ENCODE peak calls at places on chromosomes 2 and 18, in seven cellular contexts. One of them, this sample, is unnamed.

GRCh38 chr2:240195316-240195861 is 54.9 kb upstream of the OTOS start:
- DNase-seq in ELR: no peak
- DNase-seq in activated CD4-positive, alpha-beta T cell treated with anti-CD3 and anti-CD28 coated beads for 48 hours: no peak
- DNase-seq in right lobe of liver: peak
- DNase-seq in AG04449: no peak
- DNase-seq in HL-60: no peak
- DNase-seq in activated gamma-delta T cell treated with Interleukin-2 at 50 U/mL for 16 hours: no peak
- DNase-seq in this sample: no peak

GRCh38 chr2:120105360-120105759 is 92.5 kb downstream of the EPB41L5 start:
- DNase-seq in AG04449: no peak
- DNase-seq in HL-60: no peak
- DNase-seq in activated gamma-delta T cell treated with Interleukin-2 at 50 U/mL for 16 hours: no peak
- DNase-seq in activated CD4-positive, alpha-beta T cell treated with anti-CD3 and anti-CD28 coated beads for 48 hours: no peak
- DNase-seq in ELR: peak
- DNase-seq in right lobe of liver: no peak
- DNase-seq in this sample: no peak

GRCh38 chr2:170503971-170504819 is 210.9 kb upstream of the SP5 start:
- DNase-seq in activated CD4-positive, alpha-beta T cell treated with anti-CD3 and anti-CD28 coated beads for 48 hours: no peak
- DNase-seq in AG04449: no peak
- DNase-seq in ELR: no peak
- DNase-seq in HL-60: no peak
- DNase-seq in activated gamma-delta T cell treated with Interleukin-2 at 50 U/mL for 16 hours: no peak
- DNase-seq in right lobe of liver: no peak
- DNase-seq in this sample: no peak

GRCh38 chr2:75010571-75010970 is 52.1 kb downstream of the POLE4 start:
- DNase-seq in activated gamma-delta T cell treated with Interleukin-2 at 50 U/mL for 16 hours: no peak
- DNase-seq in HL-60: no peak
- DNase-seq in AG04449: no peak
- DNase-seq in activated CD4-positive, alpha-beta T cell treated with anti-CD3 and anti-CD28 coated beads for 48 hours: no peak
- DNase-seq in ELR: no peak
- DNase-seq in right lobe of liver: no peak
- DNase-seq in this sample: no peak

GRCh38 chr2:18557121-18557520 is 3.3 kb downstream of the RDH14 start:
- DNase-seq in AG04449: no peak
- DNase-seq in activated gamma-delta T cell treated with Interleukin-2 at 50 U/mL for 16 hours: no peak
- DNase-seq in ELR: no peak
- DNase-seq in right lobe of liver: no peak
- DNase-seq in activated CD4-positive, alpha-beta T cell treated with anti-CD3 and anti-CD28 coated beads for 48 hours: no peak
- DNase-seq in HL-60: no peak
- DNase-seq in this sample: no peak

GRCh38 chr2:162254472-162254871 is 11.2 kb upstream of the FAP start:
- DNase-seq in right lobe of liver: no peak
- DNase-seq in activated gamma-delta T cell treated with Interleukin-2 at 50 U/mL for 16 hours: no peak
- DNase-seq in HL-60: no peak
- DNase-seq in ELR: no peak
- DNase-seq in activated CD4-positive, alpha-beta T cell treated with anti-CD3 and anti-CD28 coated beads for 48 hours: no peak
- DNase-seq in AG04449: no peak
- DNase-seq in this sample: no peak

GRCh38 chr18:38966846-38967245 is 1401.2 kb upstream of the CELF4 start:
- DNase-seq in right lobe of liver: no peak
- DNase-seq in AG04449: no peak
- DNase-seq in activated CD4-positive, alpha-beta T cell treated with anti-CD3 and anti-CD28 coated beads for 48 hours: no peak
- DNase-seq in ELR: no peak
- DNase-seq in activated gamma-delta T cell treated with Interleukin-2 at 50 U/mL for 16 hours: no peak
- DNase-seq in HL-60: no peak
- DNase-seq in this sample: no peak

GRCh38 chr2:26647981-26648380 is 6.8 kb upstream of the CIB4 start:
- DNase-seq in activated CD4-positive, alpha-beta T cell treated with anti-CD3 and anti-CD28 coated beads for 48 hours: no peak
- DNase-seq in AG04449: no peak
- DNase-seq in activated gamma-delta T cell treated with Interleukin-2 at 50 U/mL for 16 hours: no peak
- DNase-seq in right lobe of liver: no peak
- DNase-seq in ELR: no peak
- DNase-seq in HL-60: no peak
- DNase-seq in this sample: no peak

GRCh38 chr2:155223781-155224406 is 525.4 kb downstream of the KCNJ3 start:
- DNase-seq in activated gamma-delta T cell treated with Interleukin-2 at 50 U/mL for 16 hours: no peak
- DNase-seq in HL-60: no peak
- DNase-seq in ELR: peak
- DNase-seq in right lobe of liver: no peak
- DNase-seq in AG04449: no peak
- DNase-seq in activated CD4-positive, alpha-beta T cell treated with anti-CD3 and anti-CD28 coated beads for 48 hours: no peak
- DNase-seq in this sample: no peak

GRCh38 chr18:11203998-11204397 is 54.6 kb upstream of the PIEZO2 start:
- DNase-seq in ELR: no peak
- DNase-seq in right lobe of liver: no peak
- DNase-seq in activated gamma-delta T cell treated with Interleukin-2 at 50 U/mL for 16 hours: no peak
- DNase-seq in AG04449: no peak
- DNase-seq in activated CD4-positive, alpha-beta T cell treated with anti-CD3 and anti-CD28 coated beads for 48 hours: no peak
- DNase-seq in HL-60: no peak
- DNase-seq in this sample: no peak

GRCh38 chr2:101116348-101116747 is 34.8 kb downstream of the TBC1D8 start:
- DNase-seq in activated CD4-positive, alpha-beta T cell treated with anti-CD3 and anti-CD28 coated beads for 48 hours: no peak
- DNase-seq in ELR: no peak
- DNase-seq in right lobe of liver: no peak
- DNase-seq in AG04449: no peak
- DNase-seq in activated gamma-delta T cell treated with Interleukin-2 at 50 U/mL for 16 hours: no peak
- DNase-seq in HL-60: no peak
- DNase-seq in this sample: no peak

GRCh38 chr2:215828528-215829184 is 184.7 kb downstream of the MREG start:
- DNase-seq in HL-60: peak
- DNase-seq in activated CD4-positive, alpha-beta T cell treated with anti-CD3 and anti-CD28 coated beads for 48 hours: peak
- DNase-seq in AG04449: no peak
- DNase-seq in right lobe of liver: peak
- DNase-seq in ELR: peak
- DNase-seq in activated gamma-delta T cell treated with Interleukin-2 at 50 U/mL for 16 hours: no peak
- DNase-seq in this sample: no peak

GRCh38 chr2:182915369-182916326 is 49.2 kb upstream of the FRZB start:
- DNase-seq in activated gamma-delta T cell treated with Interleukin-2 at 50 U/mL for 16 hours: no peak
- DNase-seq in ELR: peak
- DNase-seq in HL-60: no peak
- DNase-seq in activated CD4-positive, alpha-beta T cell treated with anti-CD3 and anti-CD28 coated beads for 48 hours: no peak
- DNase-seq in AG04449: peak
- DNase-seq in right lobe of liver: no peak
- DNase-seq in this sample: peak

GRCh38 chr2:149089068-149089467 is 50.6 kb downstream of the LYPD6B start:
- DNase-seq in activated CD4-positive, alpha-beta T cell treated with anti-CD3 and anti-CD28 coated beads for 48 hours: no peak
- DNase-seq in right lobe of liver: no peak
- DNase-seq in activated gamma-delta T cell treated with Interleukin-2 at 50 U/mL for 16 hours: no peak
- DNase-seq in ELR: peak
- DNase-seq in AG04449: no peak
- DNase-seq in HL-60: no peak
- DNase-seq in this sample: no peak

GRCh38 chr2:72114693-72115051 is 33.0 kb downstream of the CYP26B1 start:
- DNase-seq in right lobe of liver: no peak
- DNase-seq in activated CD4-positive, alpha-beta T cell treated with anti-CD3 and anti-CD28 coated beads for 48 hours: no peak
- DNase-seq in ELR: no peak
- DNase-seq in AG04449: no peak
- DNase-seq in HL-60: no peak
- DNase-seq in activated gamma-delta T cell treated with Interleukin-2 at 50 U/mL for 16 hours: no peak
- DNase-seq in this sample: no peak

GRCh38 chr2:11998218-11998617 is 251.8 kb downstream of the LPIN1 start:
- DNase-seq in HL-60: no peak
- DNase-seq in ELR: peak
- DNase-seq in activated CD4-positive, alpha-beta T cell treated with anti-CD3 and anti-CD28 coated beads for 48 hours: peak
- DNase-seq in right lobe of liver: no peak
- DNase-seq in AG04449: peak
- DNase-seq in activated gamma-delta T cell treated with Interleukin-2 at 50 U/mL for 16 hours: no peak
- DNase-seq in this sample: peak

GRCh38 chr18:49988733-49989132 is 175.4 kb upstream of the ACAA2 start:
- DNase-seq in HL-60: no peak
- DNase-seq in ELR: no peak
- DNase-seq in AG04449: no peak
- DNase-seq in right lobe of liver: no peak
- DNase-seq in activated gamma-delta T cell treated with Interleukin-2 at 50 U/mL for 16 hours: no peak
- DNase-seq in activated CD4-positive, alpha-beta T cell treated with anti-CD3 and anti-CD28 coated beads for 48 hours: no peak
- DNase-seq in this sample: no peak